ENCODE peak calls at places on chromosome 11, in four cellular contexts. One of them, this sample, is unnamed.

GRCh38 chr11:61778920-61779650 is 13.3 kb downstream of the TMEM258 start:
- DNase-seq in GM23248: no peak
- DNase-seq in CD4-positive, CD25-positive, alpha-beta regulatory T cell: no peak
- DNase-seq in GM23338: no peak
- DNase-seq in this sample: no peak

GRCh38 chr11:34331329-34331728 is 26.5 kb downstream of the ABTB2 start:
- DNase-seq in GM23248: peak
- DNase-seq in CD4-positive, CD25-positive, alpha-beta regulatory T cell: no peak
- DNase-seq in GM23338: no peak
- DNase-seq in this sample: no peak

GRCh38 chr11:117002639-117003305 is 95.5 kb downstream of the SIK3 start:
- DNase-seq in CD4-positive, CD25-positive, alpha-beta regulatory T cell: no peak
- DNase-seq in GM23248: no peak
- DNase-seq in GM23338: no peak
- DNase-seq in this sample: no peak

GRCh38 chr11:130209128-130209932 is 49.7 kb downstream of the ST14 start:
- DNase-seq in GM23248: no peak
- DNase-seq in GM23338: no peak
- DNase-seq in CD4-positive, CD25-positive, alpha-beta regulatory T cell: no peak
- DNase-seq in this sample: peak

GRCh38 chr11:122661182-122661945 is 5.8 kb downstream of the UBASH3B start:
- DNase-seq in CD4-positive, CD25-positive, alpha-beta regulatory T cell: no peak
- DNase-seq in GM23248: peak
- DNase-seq in GM23338: no peak
- DNase-seq in this sample: no peak

GRCh38 chr11:102831709-102832492 is 11.5 kb downstream of the MMP3 start:
- DNase-seq in GM23338: peak
- DNase-seq in CD4-positive, CD25-positive, alpha-beta regulatory T cell: no peak
- DNase-seq in GM23248: peak
- DNase-seq in this sample: no peak

GRCh38 chr11:45152740-45153595 is 6.5 kb downstream of the PRDM11 start:
- DNase-seq in GM23248: no peak
- DNase-seq in CD4-positive, CD25-positive, alpha-beta regulatory T cell: no peak
- DNase-seq in GM23338: no peak
- DNase-seq in this sample: no peak

GRCh38 chr11:41246399-41246745 is 213.1 kb downstream of the LRRC4C start:
- DNase-seq in GM23248: no peak
- DNase-seq in GM23338: no peak
- DNase-seq in CD4-positive, CD25-positive, alpha-beta regulatory T cell: no peak
- DNase-seq in this sample: peak

GRCh38 chr11:34475656-34476055 is 36.9 kb downstream of the CAT start:
- DNase-seq in CD4-positive, CD25-positive, alpha-beta regulatory T cell: no peak
- DNase-seq in GM23338: no peak
- DNase-seq in GM23248: no peak
- DNase-seq in this sample: no peak

GRCh38 chr11:44279483-44279882 is 30.5 kb downstream of the ALX4 start:
- DNase-seq in CD4-positive, CD25-positive, alpha-beta regulatory T cell: no peak
- DNase-seq in GM23338: no peak
- DNase-seq in GM23248: no peak
- DNase-seq in this sample: no peak

GRCh38 chr11:11521306-11522002 is 100.4 kb downstream of the GALNT18 start:
- DNase-seq in GM23248: no peak
- DNase-seq in GM23338: no peak
- DNase-seq in CD4-positive, CD25-positive, alpha-beta regulatory T cell: no peak
- DNase-seq in this sample: no peak

GRCh38 chr11:88146106-88146505 is 29.1 kb downstream of the RAB38 start:
- DNase-seq in GM23338: no peak
- DNase-seq in CD4-positive, CD25-positive, alpha-beta regulatory T cell: no peak
- DNase-seq in GM23248: no peak
- DNase-seq in this sample: no peak

GRCh38 chr11:9037046-9037780 is 33.4 kb upstream of the NRIP3 start:
- DNase-seq in GM23248: no peak
- DNase-seq in CD4-positive, CD25-positive, alpha-beta regulatory T cell: no peak
- DNase-seq in GM23338: no peak
- DNase-seq in this sample: no peak

GRCh38 chr11:112290462-112290894 is 29.8 kb upstream of the PLET1 start:
- DNase-seq in GM23338: peak
- DNase-seq in CD4-positive, CD25-positive, alpha-beta regulatory T cell: no peak
- DNase-seq in GM23248: no peak
- DNase-seq in this sample: no peak

GRCh38 chr11:97965849-97966646 is 1054.7 kb upstream of the CNTN5 start:
- DNase-seq in GM23338: no peak
- DNase-seq in CD4-positive, CD25-positive, alpha-beta regulatory T cell: no peak
- DNase-seq in GM23248: peak
- DNase-seq in this sample: no peak

GRCh38 chr11:19409307-19409706 is 168.6 kb upstream of the E2F8 start:
- DNase-seq in CD4-positive, CD25-positive, alpha-beta regulatory T cell: no peak
- DNase-seq in GM23248: no peak
- DNase-seq in GM23338: no peak
- DNase-seq in this sample: no peak

GRCh38 chr11:35237860-35238715 is 99.1 kb downstream of the CD44 start:
- DNase-seq in CD4-positive, CD25-positive, alpha-beta regulatory T cell: peak
- DNase-seq in GM23248: no peak
- DNase-seq in GM23338: peak
- DNase-seq in this sample: no peak

GRCh38 chr11:46680815-46681214 is 19.6 kb downstream of the ARHGAP1 start:
- DNase-seq in CD4-positive, CD25-positive, alpha-beta regulatory T cell: no peak
- DNase-seq in GM23338: no peak
- DNase-seq in GM23248: no peak
- DNase-seq in this sample: no peak

GRCh38 chr11:32312865-32313403 is 122.4 kb downstream of the WT1 start:
- DNase-seq in CD4-positive, CD25-positive, alpha-beta regulatory T cell: no peak
- DNase-seq in GM23248: peak
- DNase-seq in GM23338: peak
- DNase-seq in this sample: no peak

GRCh38 chr11:1150769-1151365 is 6.9 kb upstream of the MUC5AC start:
- DNase-seq in CD4-positive, CD25-positive, alpha-beta regulatory T cell: no peak
- DNase-seq in GM23338: no peak
- DNase-seq in GM23248: peak
- DNase-seq in this sample: no peak

GRCh38 chr11:108592591-108593213 is 866 bp downstream of the EXPH5 start:
- DNase-seq in GM23338: peak
- DNase-seq in CD4-positive, CD25-positive, alpha-beta regulatory T cell: peak
- DNase-seq in GM23248: peak
- DNase-seq in this sample: no peak

GRCh38 chr11:35334385-35335090 is 84.8 kb downstream of the SLC1A2 start:
- DNase-seq in CD4-positive, CD25-positive, alpha-beta regulatory T cell: no peak
- DNase-seq in GM23338: no peak
- DNase-seq in GM23248: peak
- DNase-seq in this sample: no peak

GRCh38 chr11:119193626-119194025 is 8.4 kb downstream of the NHERF4 start:
- DNase-seq in CD4-positive, CD25-positive, alpha-beta regulatory T cell: no peak
- DNase-seq in GM23248: no peak
- DNase-seq in GM23338: no peak
- DNase-seq in this sample: no peak

GRCh38 chr11:1870721-1871466 is 18.0 kb downstream of the LSP1 start:
- DNase-seq in CD4-positive, CD25-positive, alpha-beta regulatory T cell: no peak
- DNase-seq in GM23248: peak
- DNase-seq in GM23338: peak
- DNase-seq in this sample: no peak

GRCh38 chr11:107043242-107043991 is 25.1 kb upstream of the GUCY1A2 start:
- DNase-seq in CD4-positive, CD25-positive, alpha-beta regulatory T cell: no peak
- DNase-seq in GM23248: peak
- DNase-seq in GM23338: no peak
- DNase-seq in this sample: no peak

GRCh38 chr11:110199184-110199981 is 97.0 kb downstream of the RDX start:
- DNase-seq in GM23338: no peak
- DNase-seq in GM23248: peak
- DNase-seq in CD4-positive, CD25-positive, alpha-beta regulatory T cell: no peak
- DNase-seq in this sample: no peak

GRCh38 chr11:6856871-6857270 is 6.0 kb upstream of the OR10A2 start:
- DNase-seq in CD4-positive, CD25-positive, alpha-beta regulatory T cell: no peak
- DNase-seq in GM23338: no peak
- DNase-seq in GM23248: peak
- DNase-seq in this sample: no peak

GRCh38 chr11:110951041-110951440 is 238.8 kb upstream of the ARHGAP20 start:
- DNase-seq in GM23338: no peak
- DNase-seq in CD4-positive, CD25-positive, alpha-beta regulatory T cell: no peak
- DNase-seq in GM23248: no peak
- DNase-seq in this sample: no peak

GRCh38 chr11:107157809-107158187 is 139.5 kb upstream of the GUCY1A2 start:
- DNase-seq in CD4-positive, CD25-positive, alpha-beta regulatory T cell: no peak
- DNase-seq in GM23248: no peak
- DNase-seq in GM23338: no peak
- DNase-seq in this sample: no peak

GRCh38 chr11:64876226-64876750 is 2.1 kb downstream of the EHD1 start:
- DNase-seq in GM23338: no peak
- DNase-seq in CD4-positive, CD25-positive, alpha-beta regulatory T cell: no peak
- DNase-seq in GM23248: peak
- DNase-seq in this sample: no peak

GRCh38 chr11:127627629-127628462 is 627.3 kb upstream of the KIRREL3 start:
- DNase-seq in GM23338: no peak
- DNase-seq in CD4-positive, CD25-positive, alpha-beta regulatory T cell: no peak
- DNase-seq in GM23248: peak
- DNase-seq in this sample: peak

GRCh38 chr11:65912840-65913239 is 6.0 kb downstream of the C11orf68 start:
- DNase-seq in GM23338: no peak
- DNase-seq in GM23248: peak
- DNase-seq in CD4-positive, CD25-positive, alpha-beta regulatory T cell: no peak
- DNase-seq in this sample: peak

GRCh38 chr11:10305262-10305963 is 540 bp downstream of the ADM start:
- DNase-seq in GM23338: peak
- DNase-seq in GM23248: peak
- DNase-seq in CD4-positive, CD25-positive, alpha-beta regulatory T cell: peak
- DNase-seq in this sample: no peak

GRCh38 chr11:31799036-31799793 is 11.9 kb downstream of the PAX6 start:
- DNase-seq in GM23248: no peak
- DNase-seq in CD4-positive, CD25-positive, alpha-beta regulatory T cell: no peak
- DNase-seq in GM23338: peak
- DNase-seq in this sample: no peak

GRCh38 chr11:20207781-20208621 is 47.7 kb upstream of the DBX1 start:
- DNase-seq in GM23248: peak
- DNase-seq in CD4-positive, CD25-positive, alpha-beta regulatory T cell: no peak
- DNase-seq in GM23338: peak
- DNase-seq in this sample: no peak

GRCh38 chr11:126432525-126432924 is 77.0 kb downstream of the ST3GAL4 start:
- DNase-seq in GM23248: no peak
- DNase-seq in CD4-positive, CD25-positive, alpha-beta regulatory T cell: no peak
- DNase-seq in GM23338: no peak
- DNase-seq in this sample: no peak

GRCh38 chr11:1126491-1126926 is 31.2 kb upstream of the MUC5AC start:
- DNase-seq in GM23248: no peak
- DNase-seq in GM23338: no peak
- DNase-seq in CD4-positive, CD25-positive, alpha-beta regulatory T cell: no peak
- DNase-seq in this sample: no peak

GRCh38 chr11:11732116-11732515 is 109.7 kb upstream of the USP47 start:
- DNase-seq in CD4-positive, CD25-positive, alpha-beta regulatory T cell: no peak
- DNase-seq in GM23338: no peak
- DNase-seq in GM23248: peak
- DNase-seq in this sample: no peak

GRCh38 chr11:267491-267994 is 10.7 kb upstream of the NLRP6 start:
- DNase-seq in GM23338: no peak
- DNase-seq in CD4-positive, CD25-positive, alpha-beta regulatory T cell: peak
- DNase-seq in GM23248: peak
- DNase-seq in this sample: peak

GRCh38 chr11:84721561-84721961 is 905.6 kb downstream of the DLG2 start:
- DNase-seq in CD4-positive, CD25-positive, alpha-beta regulatory T cell: no peak
- DNase-seq in GM23338: no peak
- DNase-seq in GM23248: no peak
- DNase-seq in this sample: no peak
- H3K4me3 ChIP-seq in CD4-positive, CD25-positive, alpha-beta regulatory T cell: no peak
- H3K4me3 ChIP-seq in GM23338: peak
- H3K4me3 ChIP-seq in GM23248: no peak
- H3K4me3 ChIP-seq in this sample: no peak

GRCh38 chr11:4565371-4565770 is 16.2 kb upstream of the OR52I2 start:
- DNase-seq in GM23248: no peak
- DNase-seq in CD4-positive, CD25-positive, alpha-beta regulatory T cell: no peak
- DNase-seq in GM23338: no peak
- DNase-seq in this sample: no peak

GRCh38 chr11:4569075-4569474 is 12.5 kb upstream of the OR52I2 start:
- DNase-seq in CD4-positive, CD25-positive, alpha-beta regulatory T cell: no peak
- DNase-seq in GM23338: no peak
- DNase-seq in GM23248: no peak
- DNase-seq in this sample: peak
- H3K4me3 ChIP-seq in CD4-positive, CD25-positive, alpha-beta regulatory T cell: no peak
- H3K4me3 ChIP-seq in GM23338: no peak
- H3K4me3 ChIP-seq in GM23248: no peak
- H3K4me3 ChIP-seq in this sample: no peak

DNA sequence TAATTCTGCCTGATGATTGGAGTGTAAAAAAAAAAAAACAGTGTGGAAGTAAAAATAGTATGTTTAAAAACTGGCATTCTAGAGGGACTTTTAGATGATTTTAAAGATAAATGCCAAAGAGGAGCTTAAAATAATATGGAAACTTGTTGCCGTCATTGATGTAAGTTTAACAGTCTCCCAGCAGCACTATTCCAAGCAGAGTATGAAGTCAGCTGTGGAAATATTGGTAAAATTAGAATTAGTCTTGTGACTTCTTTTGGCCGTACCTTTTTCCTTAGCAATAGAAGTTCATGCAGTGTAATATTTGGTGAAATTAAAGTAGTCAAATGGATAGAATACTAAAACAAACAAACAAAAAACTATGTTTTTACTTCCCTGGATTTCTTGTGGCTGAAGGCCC is 134.9 kb downstream of the METTL15 start:
- DNase-seq in GM23338: no peak
- DNase-seq in CD4-positive, CD25-positive, alpha-beta regulatory T cell: no peak
- DNase-seq in GM23248: peak
- DNase-seq in this sample: no peak
- H3K4me3 ChIP-seq in GM23338: no peak
- H3K4me3 ChIP-seq in CD4-positive, CD25-positive, alpha-beta regulatory T cell: no peak
- H3K4me3 ChIP-seq in GM23248: peak
- H3K4me3 ChIP-seq in this sample: no peak

GRCh38 chr11:75595511-75595910 is 33.5 kb downstream of the SERPINH1 start:
- DNase-seq in GM23248: no peak
- DNase-seq in GM23338: no peak
- DNase-seq in CD4-positive, CD25-positive, alpha-beta regulatory T cell: no peak
- DNase-seq in this sample: no peak
- H3K4me3 ChIP-seq in GM23248: no peak
- H3K4me3 ChIP-seq in GM23338: no peak
- H3K4me3 ChIP-seq in CD4-positive, CD25-positive, alpha-beta regulatory T cell: no peak
- H3K4me3 ChIP-seq in this sample: no peak